ENCODE peak calls at places on chromosome 14, in ten cellular contexts. One of them, this sample, is unnamed.

GRCh38 chr14:99809864-99810854 is 16.9 kb downstream of the EML1 start:
- DNase-seq in IMR-90: no peak
- DNase-seq in adrenal gland: peak; percentile 52
- DNase-seq in prostate gland: no peak
- DNase-seq in HCT116: no peak
- DNase-seq in esophagus squamous epithelium: no peak
- DNase-seq in body of pancreas: peak; percentile 49
- DNase-seq in K562: no peak
- DNase-seq in Peyer's patch: no peak
- DNase-seq in GM12891: no peak
- DNase-seq in this sample: no peak

GRCh38 chr14:68703093-68703492 is 89.8 kb downstream of the ZFP36L1 start:
- DNase-seq in IMR-90: peak; percentile 81
- DNase-seq in adrenal gland: peak; percentile 67
- DNase-seq in prostate gland: no peak
- DNase-seq in HCT116: no peak
- DNase-seq in esophagus squamous epithelium: no peak
- DNase-seq in body of pancreas: no peak
- DNase-seq in K562: peak; percentile 35
- DNase-seq in Peyer's patch: peak; percentile 75
- DNase-seq in GM12891: no peak
- DNase-seq in this sample: peak; percentile 13

GRCh38 chr14:40119765-40120164 is 687.5 kb upstream of the FBXO33 start:
- DNase-seq in IMR-90: no peak
- DNase-seq in adrenal gland: no peak
- DNase-seq in prostate gland: no peak
- DNase-seq in HCT116: no peak
- DNase-seq in esophagus squamous epithelium: no peak
- DNase-seq in body of pancreas: no peak
- DNase-seq in K562: no peak
- DNase-seq in Peyer's patch: no peak
- DNase-seq in GM12891: no peak
- DNase-seq in this sample: no peak

GRCh38 chr14:73833530-73834257 is 17.9 kb upstream of the PTGR2 start:
- DNase-seq in IMR-90: peak; percentile 44
- DNase-seq in adrenal gland: no peak
- DNase-seq in prostate gland: no peak
- DNase-seq in HCT116: no peak
- DNase-seq in esophagus squamous epithelium: no peak
- DNase-seq in body of pancreas: no peak
- DNase-seq in K562: no peak
- DNase-seq in Peyer's patch: no peak
- DNase-seq in GM12891: no peak
- DNase-seq in this sample: no peak

GRCh38 chr14:51293149-51293925 is 53.3 kb downstream of the TMX1 start:
- DNase-seq in IMR-90: peak; percentile 75
- DNase-seq in adrenal gland: peak; percentile 56
- DNase-seq in prostate gland: no peak
- DNase-seq in HCT116: no peak
- DNase-seq in esophagus squamous epithelium: no peak
- DNase-seq in body of pancreas: peak; percentile 19
- DNase-seq in K562: no peak
- DNase-seq in Peyer's patch: no peak
- DNase-seq in GM12891: no peak
- DNase-seq in this sample: no peak

GRCh38 chr14:78762331-78762730 is 592.2 kb downstream of the NRXN3 start:
- DNase-seq in IMR-90: no peak
- DNase-seq in adrenal gland: no peak
- DNase-seq in prostate gland: no peak
- DNase-seq in HCT116: no peak
- DNase-seq in esophagus squamous epithelium: no peak
- DNase-seq in body of pancreas: no peak
- DNase-seq in K562: no peak
- DNase-seq in Peyer's patch: no peak
- DNase-seq in GM12891: no peak
- DNase-seq in this sample: no peak

GRCh38 chr14:80260649-80261048 is 49.3 kb upstream of the DIO2 start:
- DNase-seq in IMR-90: no peak
- DNase-seq in adrenal gland: no peak
- DNase-seq in prostate gland: no peak
- DNase-seq in HCT116: no peak
- DNase-seq in esophagus squamous epithelium: no peak
- DNase-seq in body of pancreas: no peak
- DNase-seq in K562: no peak
- DNase-seq in Peyer's patch: no peak
- DNase-seq in GM12891: no peak
- DNase-seq in this sample: no peak

GRCh38 chr14:21098134-21098891 is at the start of gene ZNF219:
- DNase-seq in IMR-90: peak; percentile 27
- DNase-seq in adrenal gland: peak; percentile 84
- DNase-seq in prostate gland: peak; percentile 83
- DNase-seq in HCT116: no peak
- DNase-seq in esophagus squamous epithelium: no peak
- DNase-seq in body of pancreas: peak; percentile 49
- DNase-seq in K562: peak; percentile 48
- DNase-seq in Peyer's patch: peak; percentile 73
- DNase-seq in GM12891: no peak
- DNase-seq in this sample: peak; percentile 55

GRCh38 chr14:58171090-58171489 is 19.1 kb upstream of the ARMH4 start:
- DNase-seq in IMR-90: peak; percentile 82
- DNase-seq in adrenal gland: peak; percentile 98
- DNase-seq in prostate gland: peak; percentile 79
- DNase-seq in HCT116: peak; percentile 83
- DNase-seq in esophagus squamous epithelium: no peak
- DNase-seq in body of pancreas: peak; percentile 78
- DNase-seq in K562: peak; percentile 96
- DNase-seq in Peyer's patch: peak; percentile 81
- DNase-seq in GM12891: no peak
- DNase-seq in this sample: peak; percentile 96

GRCh38 chr14:59464651-59465569 is at the start of gene GPR135:
- DNase-seq in IMR-90: peak; percentile 56
- DNase-seq in adrenal gland: peak; percentile 81
- DNase-seq in prostate gland: peak; percentile 54
- DNase-seq in HCT116: no peak
- DNase-seq in esophagus squamous epithelium: no peak
- DNase-seq in body of pancreas: peak; percentile 70
- DNase-seq in K562: no peak
- DNase-seq in Peyer's patch: peak; percentile 84
- DNase-seq in GM12891: peak; percentile 64
- DNase-seq in this sample: peak; percentile 80

GRCh38 chr14:70653662-70654061 is 11.9 kb downstream of the TTC9 start:
- DNase-seq in IMR-90: no peak
- DNase-seq in adrenal gland: no peak
- DNase-seq in prostate gland: no peak
- DNase-seq in HCT116: no peak
- DNase-seq in esophagus squamous epithelium: no peak
- DNase-seq in body of pancreas: no peak
- DNase-seq in K562: no peak
- DNase-seq in Peyer's patch: peak; percentile 0
- DNase-seq in GM12891: no peak
- DNase-seq in this sample: no peak

GRCh38 chr14:50932592-50933500 is 11.4 kb downstream of the PYGL start:
- DNase-seq in IMR-90: peak; percentile 8
- DNase-seq in adrenal gland: no peak
- DNase-seq in prostate gland: no peak
- DNase-seq in HCT116: no peak
- DNase-seq in esophagus squamous epithelium: no peak
- DNase-seq in body of pancreas: no peak
- DNase-seq in K562: no peak
- DNase-seq in Peyer's patch: no peak
- DNase-seq in GM12891: no peak
- DNase-seq in this sample: no peak

GRCh38 chr14:95993768-95994592 is 45.2 kb upstream of the C14orf132 start:
- DNase-seq in IMR-90: peak; percentile 53
- DNase-seq in adrenal gland: no peak
- DNase-seq in prostate gland: peak; percentile 37
- DNase-seq in HCT116: peak; percentile 43
- DNase-seq in esophagus squamous epithelium: no peak
- DNase-seq in body of pancreas: peak; percentile 26
- DNase-seq in K562: peak; percentile 42
- DNase-seq in Peyer's patch: no peak
- DNase-seq in GM12891: no peak
- DNase-seq in this sample: peak; percentile 53

GRCh38 chr14:56112781-56113180 is 5.4 kb upstream of the PELI2 start:
- DNase-seq in IMR-90: no peak
- DNase-seq in adrenal gland: no peak
- DNase-seq in prostate gland: no peak
- DNase-seq in HCT116: no peak
- DNase-seq in esophagus squamous epithelium: no peak
- DNase-seq in body of pancreas: no peak
- DNase-seq in K562: no peak
- DNase-seq in Peyer's patch: no peak
- DNase-seq in GM12891: no peak
- DNase-seq in this sample: no peak

GRCh38 chr14:56102901-56103409 is 15.3 kb upstream of the PELI2 start:
- DNase-seq in IMR-90: no peak
- DNase-seq in adrenal gland: no peak
- DNase-seq in prostate gland: no peak
- DNase-seq in HCT116: no peak
- DNase-seq in esophagus squamous epithelium: no peak
- DNase-seq in body of pancreas: no peak
- DNase-seq in K562: no peak
- DNase-seq in Peyer's patch: no peak
- DNase-seq in GM12891: no peak
- DNase-seq in this sample: no peak

GRCh38 chr14:56108057-56108456 is 10.2 kb upstream of the PELI2 start:
- DNase-seq in IMR-90: no peak
- DNase-seq in adrenal gland: no peak
- DNase-seq in prostate gland: no peak
- DNase-seq in HCT116: no peak
- DNase-seq in esophagus squamous epithelium: no peak
- DNase-seq in body of pancreas: no peak
- DNase-seq in K562: no peak
- DNase-seq in Peyer's patch: no peak
- DNase-seq in GM12891: no peak
- DNase-seq in this sample: no peak

DNA sequence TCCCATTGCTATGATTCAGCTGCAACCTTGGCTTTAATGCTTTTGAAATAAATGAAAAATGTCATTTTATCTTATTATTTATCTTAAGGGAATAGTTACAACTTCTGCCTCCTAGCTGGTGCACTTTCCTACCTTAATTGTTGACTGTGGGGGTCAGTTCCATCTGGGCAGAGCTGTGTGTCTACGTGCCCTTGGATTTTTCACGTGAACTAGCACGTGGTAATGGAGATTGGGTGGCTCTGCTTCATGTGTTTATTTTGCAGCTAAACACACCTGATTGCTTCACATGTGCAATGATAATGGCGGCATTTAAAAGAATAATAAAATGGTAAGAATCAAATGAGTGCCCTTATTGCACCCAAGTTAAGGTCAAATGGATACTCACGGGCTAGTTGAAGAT is 10.6 kb upstream of the PELI2 start:
- DNase-seq in IMR-90: no peak
- DNase-seq in adrenal gland: no peak
- DNase-seq in prostate gland: no peak
- DNase-seq in HCT116: no peak
- DNase-seq in esophagus squamous epithelium: no peak
- DNase-seq in body of pancreas: peak; percentile 40
- DNase-seq in K562: no peak
- DNase-seq in Peyer's patch: no peak
- DNase-seq in GM12891: no peak
- DNase-seq in this sample: no peak
- TF ChIP-seq POLR2A in IMR-90: no peak
- TF ChIP-seq POLR2A in adrenal gland: no peak
- TF ChIP-seq POLR2A in prostate gland: no peak
- TF ChIP-seq POLR2A in HCT116: no peak
- TF ChIP-seq POLR2A in esophagus squamous epithelium: no peak
- TF ChIP-seq POLR2A in body of pancreas: no peak
- TF ChIP-seq POLR2A in K562: no peak
- TF ChIP-seq POLR2A in Peyer's patch: no peak
- TF ChIP-seq POLR2A in GM12891: no peak
- TF ChIP-seq POLR2A in this sample: no peak

GRCh38 chr14:103333754-103334643 is at the start of gene EIF5:
- DNase-seq in IMR-90: peak; percentile 98
- DNase-seq in adrenal gland: peak; percentile 100
- DNase-seq in prostate gland: peak; percentile 99
- DNase-seq in HCT116: peak; percentile 96
- DNase-seq in esophagus squamous epithelium: peak; percentile 94
- DNase-seq in body of pancreas: peak; percentile 99
- DNase-seq in K562: peak; percentile 96
- DNase-seq in Peyer's patch: peak; percentile 99
- DNase-seq in GM12891: peak; percentile 88
- DNase-seq in this sample: peak; percentile 99
- TF ChIP-seq POLR2A in IMR-90: peak; percentile 99
- TF ChIP-seq POLR2A in adrenal gland: peak; percentile 99
- TF ChIP-seq POLR2A in prostate gland: peak; percentile 96
- TF ChIP-seq POLR2A in HCT116: peak; percentile 90
- TF ChIP-seq POLR2A in esophagus squamous epithelium: peak; percentile 99
- TF ChIP-seq POLR2A in body of pancreas: peak; percentile 99
- TF ChIP-seq POLR2A in K562: peak; percentile 98
- TF ChIP-seq POLR2A in Peyer's patch: peak; percentile 99
- TF ChIP-seq POLR2A in GM12891: peak; percentile 99
- TF ChIP-seq POLR2A in this sample: peak; percentile 100

DNA sequence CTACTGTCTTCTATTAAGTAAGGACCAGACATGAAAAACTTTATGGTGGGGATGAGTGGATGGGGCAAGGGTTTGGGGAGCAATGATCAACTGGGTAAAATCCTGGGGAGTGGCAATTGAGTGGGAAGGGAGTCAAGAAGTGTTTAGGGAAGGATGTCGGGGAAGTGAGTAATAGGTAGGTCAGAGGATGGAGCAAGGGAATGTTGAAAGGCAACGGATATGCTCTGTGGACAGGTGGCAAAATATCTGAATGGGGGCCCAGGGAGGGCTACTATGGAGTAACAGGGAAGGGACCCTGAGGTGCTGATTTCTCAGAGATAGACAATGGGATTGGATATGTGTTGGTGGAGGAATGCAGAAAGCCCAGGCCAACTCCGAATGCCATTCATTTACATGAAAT is 21.4 kb upstream of the FOS start:
- DNase-seq in IMR-90: peak; percentile 37
- DNase-seq in adrenal gland: no peak
- DNase-seq in prostate gland: no peak
- DNase-seq in HCT116: no peak
- DNase-seq in esophagus squamous epithelium: no peak
- DNase-seq in body of pancreas: no peak
- DNase-seq in K562: no peak
- DNase-seq in Peyer's patch: no peak
- DNase-seq in GM12891: no peak
- DNase-seq in this sample: no peak
- TF ChIP-seq POLR2A in IMR-90: no peak
- TF ChIP-seq POLR2A in adrenal gland: no peak
- TF ChIP-seq POLR2A in prostate gland: no peak
- TF ChIP-seq POLR2A in HCT116: no peak
- TF ChIP-seq POLR2A in esophagus squamous epithelium: no peak
- TF ChIP-seq POLR2A in body of pancreas: no peak
- TF ChIP-seq POLR2A in K562: no peak
- TF ChIP-seq POLR2A in Peyer's patch: no peak
- TF ChIP-seq POLR2A in GM12891: no peak
- TF ChIP-seq POLR2A in this sample: no peak

DNA sequence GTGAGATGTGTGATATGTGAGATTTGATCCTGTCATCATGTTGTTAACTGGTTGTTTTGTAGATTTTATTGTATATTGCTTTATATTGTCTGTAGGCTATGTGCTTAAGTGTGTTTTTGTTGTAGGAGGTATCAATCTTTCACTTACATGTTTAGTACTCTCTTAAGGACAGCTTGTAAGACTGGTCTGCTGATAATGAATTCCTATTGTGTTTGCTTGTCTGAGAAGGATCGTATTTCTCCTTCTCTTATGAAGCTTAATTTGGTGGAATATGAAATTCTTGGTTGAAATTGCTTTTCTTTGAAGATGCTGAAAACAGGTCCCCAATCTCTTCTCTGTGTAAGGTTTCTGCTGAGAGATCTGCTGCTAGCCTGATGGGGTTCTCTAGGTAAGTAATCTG is 94.5 kb upstream of the ARHGAP5 start:
- DNase-seq in IMR-90: no peak
- DNase-seq in adrenal gland: no peak
- DNase-seq in prostate gland: no peak
- DNase-seq in HCT116: no peak
- DNase-seq in esophagus squamous epithelium: no peak
- DNase-seq in body of pancreas: no peak
- DNase-seq in K562: no peak
- DNase-seq in Peyer's patch: no peak
- DNase-seq in GM12891: no peak
- DNase-seq in this sample: no peak
- TF ChIP-seq POLR2A in IMR-90: no peak
- TF ChIP-seq POLR2A in adrenal gland: no peak
- TF ChIP-seq POLR2A in prostate gland: no peak
- TF ChIP-seq POLR2A in HCT116: no peak
- TF ChIP-seq POLR2A in esophagus squamous epithelium: no peak
- TF ChIP-seq POLR2A in body of pancreas: no peak
- TF ChIP-seq POLR2A in K562: no peak
- TF ChIP-seq POLR2A in Peyer's patch: no peak
- TF ChIP-seq POLR2A in GM12891: no peak
- TF ChIP-seq POLR2A in this sample: no peak

This sample was measured in erythroblast.